ENCODE peak calls at places on chromosome 17, in seven cellular contexts. A is ascending aorta; U is cardiac muscle cell; W is right cardiac atrium; S is tibial nerve; K is CD4-positive, alpha-beta memory T cell; T is effector memory CD4-positive, alpha-beta T cell. P is an unnamed sample.

GRCh38 chr17:56593073-56593740 is at the start of gene NOG:
- DNase-seq in A (no peak), U (peak), W (peak), S (no peak), K (peak), T (no peak), P (peak)

GRCh38 chr17:38741853-38742421 is 6.2 kb downstream of the PCGF2 start:
- DNase-seq in A (no peak), U (no peak), W (peak), S (no peak), K (no peak), T (no peak), P (peak)

GRCh38 chr17:17628388-17629008 is 37.0 kb upstream of the PEMT start:
- DNase-seq in A (no peak), U (no peak), W (no peak), S (no peak), K (peak), T (no peak), P (no peak)

GRCh38 chr17:51006601-51007000 is 114.1 kb downstream of the SPAG9 start:
- DNase-seq in A (no peak), U (no peak), W (no peak), S (no peak), K (no peak), T (no peak), P (no peak)

GRCh38 chr17:40316571-40317344 is 7.8 kb downstream of the RARA start:
- DNase-seq in A (no peak), U (peak), W (peak), S (no peak), K (no peak), T (no peak), P (peak)

GRCh38 chr17:50203589-50204345 is 2.3 kb upstream of the COL1A1 start:
- DNase-seq in A (no peak), U (no peak), W (no peak), S (no peak), K (no peak), T (no peak), P (no peak)

GRCh38 chr17:40099627-40100418 is 566 bp downstream of the NR1D1 start:
- DNase-seq in A (no peak), U (no peak), W (no peak), S (no peak), K (no peak), T (no peak), P (no peak)

GRCh38 chr17:30372755-30373154 is 6.0 kb upstream of the CPD start:
- DNase-seq in A (no peak), U (no peak), W (no peak), S (no peak), K (no peak), T (no peak), P (no peak)

GRCh38 chr17:10059684-10060211 is 138.7 kb downstream of the GAS7 start:
- DNase-seq in A (no peak), U (no peak), W (peak), S (no peak), K (no peak), T (no peak), P (peak)

GRCh38 chr17:8844229-8845218 is 22.9 kb downstream of the PIK3R6 start:
- DNase-seq in A (no peak), U (no peak), W (no peak), S (no peak), K (no peak), T (no peak), P (no peak)

GRCh38 chr17:75367312-75367711 is 38.2 kb downstream of the GRB2 start:
- DNase-seq in A (no peak), U (no peak), W (no peak), S (no peak), K (no peak), T (no peak), P (no peak)
- H3K4me3 ChIP-seq in A (no peak), U (no peak), W (no peak), S (no peak), K (no peak), T (no peak), P (no peak)

DNA sequence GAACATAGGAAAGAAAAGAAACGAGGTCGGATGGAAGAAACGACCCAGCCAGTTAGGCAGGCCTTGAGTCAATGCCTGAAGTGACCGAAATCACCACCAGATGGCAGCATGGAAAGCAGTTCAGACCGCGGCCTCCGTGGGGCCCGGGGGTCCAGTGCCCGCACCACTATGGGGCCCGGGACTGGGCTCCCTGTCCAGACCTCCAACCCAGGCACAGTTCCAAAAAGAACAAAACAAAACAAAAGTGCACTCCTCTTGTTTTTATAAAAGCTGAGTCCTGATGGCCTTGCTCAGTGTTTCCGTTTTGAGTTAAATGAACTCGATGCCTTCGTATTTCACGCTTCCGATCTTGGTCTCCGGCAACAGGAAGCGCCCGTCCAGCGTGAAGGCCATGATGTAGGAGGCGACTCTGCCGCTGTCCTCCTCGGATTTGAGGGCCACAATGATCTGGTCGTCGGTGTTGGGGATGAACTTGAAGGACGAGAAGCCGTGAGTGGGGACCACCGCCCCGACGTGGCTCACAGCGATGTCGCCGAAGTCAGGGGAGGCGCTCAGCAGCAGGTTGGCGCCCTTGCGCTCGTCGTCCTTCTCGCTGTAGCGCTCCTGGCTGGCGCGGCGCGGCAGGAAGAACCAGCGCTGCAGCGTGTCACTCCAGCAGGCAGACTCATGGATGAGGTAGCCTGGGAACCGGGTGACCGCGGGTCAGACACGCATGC is 13.7 kb upstream of the LGALS3BP start:
- DNase-seq in A (no peak), U (peak), W (peak), S (peak), K (peak), T (peak), P (peak)
- H3K27ac ChIP-seq in A (no peak), U (no peak), W (no peak), S (no peak), K (no peak), T (no peak), P (no peak)

GRCh38 chr17:1159781-1160180 is 20.0 kb downstream of the ABR start:
- DNase-seq in A (no peak), U (no peak), W (no peak), S (no peak), K (no peak), T (no peak), P (no peak)

GRCh38 chr17:1164935-1165556 is 14.7 kb downstream of the ABR start:
- DNase-seq in A (no peak), U (no peak), W (peak), S (no peak), K (no peak), T (no peak), P (no peak)

GRCh38 chr17:1158879-1159278 is 20.9 kb downstream of the ABR start:
- DNase-seq in A (no peak), U (no peak), W (no peak), S (no peak), K (no peak), T (no peak), P (no peak)

GRCh38 chr17:1160591-1161041 is 19.2 kb downstream of the ABR start:
- DNase-seq in A (no peak), U (no peak), W (no peak), S (no peak), K (no peak), T (no peak), P (no peak)

DNA sequence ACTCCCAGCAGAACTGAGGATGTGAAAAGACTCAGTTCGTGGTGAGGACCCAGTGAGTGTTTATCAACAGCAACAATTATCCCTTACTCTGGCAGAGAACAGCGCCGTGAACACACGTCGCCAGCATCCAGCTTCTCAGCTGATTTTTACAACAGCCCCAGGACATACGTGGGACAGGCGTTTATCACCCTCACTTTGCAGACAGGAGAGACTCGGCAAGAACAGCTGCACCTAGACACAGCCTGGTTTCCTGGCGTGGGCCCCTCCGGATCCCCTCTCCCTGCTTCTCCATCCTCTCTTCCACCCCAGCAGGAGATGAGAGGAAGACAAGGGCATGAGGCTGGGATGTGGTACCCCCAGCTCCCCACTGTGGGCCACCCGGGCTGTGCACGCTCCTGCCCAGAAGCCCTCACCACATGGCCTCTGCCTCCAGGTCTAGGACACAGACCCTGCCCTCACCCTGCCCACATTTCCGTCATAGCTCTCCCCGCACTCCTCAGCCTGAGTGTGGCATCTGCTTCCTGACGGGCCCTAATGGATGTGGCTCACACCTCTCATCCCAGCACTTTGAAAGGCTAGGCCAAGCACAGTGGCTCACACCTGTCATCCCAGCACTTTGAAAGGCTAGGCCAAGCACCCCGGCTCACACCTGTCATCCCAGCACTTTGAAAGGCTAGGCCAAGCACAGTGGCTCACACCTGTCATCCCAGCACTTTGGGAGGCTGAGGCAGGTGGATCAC is 17.5 kb downstream of the ABR start:
- DNase-seq in A (no peak), U (no peak), W (no peak), S (no peak), K (no peak), T (no peak), P (no peak)
- H3K4me3 ChIP-seq in A (no peak), U (no peak), W (no peak), S (no peak), K (no peak), T (no peak), P (no peak)

GRCh38 chr17:37066322-37066905 is 117.7 kb downstream of the AATF start:
- DNase-seq in A (no peak), U (no peak), W (no peak), S (no peak), K (no peak), T (no peak), P (no peak)
- H3K27ac ChIP-seq in A (no peak), U (no peak), W (no peak), S (no peak), K (no peak), T (no peak), P (no peak)

GRCh38 chr17:5043524-5043923 is 8.3 kb upstream of the SLC52A1 start:
- DNase-seq in A (no peak), U (no peak), W (no peak), S (no peak), K (no peak), T (no peak), P (no peak)

GRCh38 chr17:5047446-5047845 is 12.2 kb upstream of the SLC52A1 start:
- DNase-seq in A (no peak), U (no peak), W (no peak), S (no peak), K (no peak), T (no peak), P (no peak)

GRCh38 chr17:5044630-5045029 is 9.4 kb upstream of the SLC52A1 start:
- DNase-seq in A (no peak), U (no peak), W (no peak), S (no peak), K (no peak), T (no peak), P (no peak)

GRCh38 chr17:5045496-5045895 is 10.3 kb upstream of the SLC52A1 start:
- DNase-seq in A (no peak), U (no peak), W (no peak), S (no peak), K (peak), T (no peak), P (no peak)

GRCh38 chr17:5042152-5043022 is 7.2 kb upstream of the SLC52A1 start:
- DNase-seq in A (no peak), U (no peak), W (no peak), S (no peak), K (peak), T (peak), P (no peak)
- H3K4me3 ChIP-seq in A (no peak), U (no peak), W (no peak), S (no peak), K (peak), T (peak), P (no peak)

GRCh38 chr17:42135151-42135550 is 12.5 kb downstream of the HSPB9 start:
- DNase-seq in A (no peak), U (no peak), W (no peak), S (no peak), K (no peak), T (no peak), P (no peak)

GRCh38 chr17:42135664-42136653 is 13.4 kb downstream of the HSPB9 start:
- DNase-seq in A (no peak), U (peak), W (peak), S (no peak), K (no peak), T (no peak), P (peak)

GRCh38 chr17:42133461-42134041 is 10.9 kb downstream of the HSPB9 start:
- DNase-seq in A (no peak), U (peak), W (no peak), S (no peak), K (no peak), T (no peak), P (peak)

GRCh38 chr17:42139093-42139492 is 15.7 kb downstream of the RAB5C start:
- DNase-seq in A (no peak), U (no peak), W (no peak), S (no peak), K (no peak), T (no peak), P (no peak)

GRCh38 chr17:42136654-42137051 is 14.0 kb downstream of the HSPB9 start:
- DNase-seq in A (no peak), U (no peak), W (no peak), S (no peak), K (no peak), T (no peak), P (no peak)
- H3K27ac ChIP-seq in A (no peak), U (no peak), W (peak), S (peak), K (no peak), T (no peak), P (peak)

P was measured in body of pancreas.